ENCODE peak calls at places on chromosomes 3 and 15, in nine cellular contexts. B is prostate gland; S is activated CD4-positive, alpha-beta T cell treated with anti-CD3 and anti-CD28 coated beads, Interleukin-2, amount 50 U/mL, for 4 hours; A is activated T-cell treated with anti-CD3 and anti-CD28 coated beads for 1 hour; U is SW480; F is mesenteric fat pad; L is left ventricle myocardium inferior; T is COLO829; G is activated gamma-delta T cell treated with Interleukin-2 at 50 U/mL for 16 hours. C is an unnamed sample.

GRCh38 chr15:45285413-45285812 is 33.4 kb downstream of the SLC28A2 start:
- DNase-seq in S (no peak), T (no peak), B (no peak), G (no peak), F (no peak), A (no peak), U (no peak), L (no peak), C (no peak)

GRCh38 chr15:90213123-90213817 is 12.1 kb downstream of the SEMA4B start:
- DNase-seq in B (peak; percentile 51), S (no peak), F (no peak), G (no peak), U (no peak), L (no peak), T (no peak), A (no peak), C (no peak)

GRCh38 chr15:25543156-25543555 is 104.3 kb upstream of the UBE3A start:
- DNase-seq in G (no peak), B (peak; percentile 60), T (peak; percentile 25), U (no peak), S (no peak), F (no peak), L (no peak), A (no peak), C (no peak)

GRCh38 chr3:50591196-50591741 is 20.3 kb downstream of the CISH start:
- DNase-seq in L (no peak), U (no peak), F (no peak), T (no peak), B (no peak), A (no peak), G (no peak), S (no peak), C (no peak)

GRCh38 chr3:135565481-135565880 is 400.0 kb upstream of the PPP2R3A start:
- DNase-seq in L (no peak), F (no peak), S (no peak), B (no peak), T (no peak), G (no peak), U (no peak), A (no peak), C (no peak)

GRCh38 chr15:81338422-81339007 is 14.6 kb upstream of the STARD5 start:
- DNase-seq in G (no peak), B (peak; percentile 73), F (no peak), L (peak; percentile 47), S (no peak), A (no peak), U (no peak), T (no peak), C (no peak)

GRCh38 chr15:68646156-68646555 is 67.4 kb downstream of the CORO2B start:
- DNase-seq in L (no peak), A (no peak), G (no peak), B (no peak), S (no peak), U (no peak), T (no peak), F (peak; percentile 64), C (no peak)

GRCh38 chr3:101928890-101929289 is 79.6 kb downstream of the NFKBIZ start:
- DNase-seq in S (no peak), T (peak; percentile 71), B (no peak), G (no peak), L (no peak), U (no peak), F (no peak), A (no peak), C (no peak)

GRCh38 chr3:41209646-41210045 is 10.3 kb downstream of the CTNNB1 start:
- DNase-seq in L (no peak), U (no peak), T (no peak), A (no peak), G (no peak), B (no peak), F (no peak), S (no peak), C (no peak)

C was measured in T-helper 9 cell.